ENCODE peak calls at places on chromosomes 16 and 17, in eight cellular contexts. One of them, this sample, is unnamed.

GRCh38 chr17:57553991-57554825 is 190.9 kb downstream of the CCDC182 start:
- DNase-seq in T-cell: no peak
- DNase-seq in HL-60: no peak
- DNase-seq in germinal center: no peak
- DNase-seq in omental fat pad: no peak
- DNase-seq in nephron progenitor cell: peak
- DNase-seq in GM12865: no peak
- DNase-seq in AG09309: no peak
- DNase-seq in this sample: no peak

GRCh38 chr17:58176200-58176599 is 9.4 kb downstream of the OR4D2 start:
- DNase-seq in AG09309: no peak
- DNase-seq in nephron progenitor cell: peak
- DNase-seq in omental fat pad: no peak
- DNase-seq in HL-60: no peak
- DNase-seq in germinal center: no peak
- DNase-seq in T-cell: no peak
- DNase-seq in GM12865: no peak
- DNase-seq in this sample: no peak

GRCh38 chr16:67390816-67391423 is 2.4 kb downstream of the TPPP3 start:
- DNase-seq in T-cell: no peak
- DNase-seq in GM12865: no peak
- DNase-seq in omental fat pad: no peak
- DNase-seq in AG09309: no peak
- DNase-seq in HL-60: no peak
- DNase-seq in germinal center: no peak
- DNase-seq in nephron progenitor cell: no peak
- DNase-seq in this sample: no peak

GRCh38 chr16:87874639-87875472 is 5.5 kb upstream of the SLC7A5 start:
- DNase-seq in HL-60: no peak
- DNase-seq in nephron progenitor cell: no peak
- DNase-seq in AG09309: no peak
- DNase-seq in germinal center: no peak
- DNase-seq in omental fat pad: no peak
- DNase-seq in T-cell: no peak
- DNase-seq in GM12865: peak
- DNase-seq in this sample: no peak

GRCh38 chr17:8158267-8159031 is 4.3 kb downstream of the VAMP2 start:
- DNase-seq in germinal center: peak
- DNase-seq in omental fat pad: peak
- DNase-seq in AG09309: no peak
- DNase-seq in nephron progenitor cell: peak
- DNase-seq in T-cell: peak
- DNase-seq in GM12865: peak
- DNase-seq in HL-60: peak
- DNase-seq in this sample: peak

GRCh38 chr17:6456914-6457687 is 12.8 kb downstream of the PIMREG start:
- DNase-seq in germinal center: no peak
- DNase-seq in T-cell: no peak
- DNase-seq in nephron progenitor cell: no peak
- DNase-seq in HL-60: no peak
- DNase-seq in GM12865: no peak
- DNase-seq in AG09309: no peak
- DNase-seq in omental fat pad: no peak
- DNase-seq in this sample: no peak

GRCh38 chr17:56441331-56441730 is 152.2 kb upstream of the NOG start:
- DNase-seq in AG09309: no peak
- DNase-seq in nephron progenitor cell: no peak
- DNase-seq in germinal center: no peak
- DNase-seq in T-cell: no peak
- DNase-seq in HL-60: no peak
- DNase-seq in GM12865: no peak
- DNase-seq in omental fat pad: no peak
- DNase-seq in this sample: no peak

GRCh38 chr17:45410144-45411091 is 22.3 kb downstream of the ARHGAP27 start:
- DNase-seq in nephron progenitor cell: no peak
- DNase-seq in omental fat pad: no peak
- DNase-seq in GM12865: peak
- DNase-seq in HL-60: peak
- DNase-seq in T-cell: peak
- DNase-seq in AG09309: no peak
- DNase-seq in germinal center: peak
- DNase-seq in this sample: peak

GRCh38 chr17:17724307-17724921 is 43.2 kb downstream of the RAI1 start:
- DNase-seq in HL-60: no peak
- DNase-seq in omental fat pad: no peak
- DNase-seq in AG09309: no peak
- DNase-seq in T-cell: no peak
- DNase-seq in GM12865: peak
- DNase-seq in nephron progenitor cell: no peak
- DNase-seq in germinal center: peak
- DNase-seq in this sample: peak

GRCh38 chr17:147796-148740 is 10.7 kb downstream of the SCGB1C2 start:
- DNase-seq in HL-60: no peak
- DNase-seq in T-cell: no peak
- DNase-seq in GM12865: no peak
- DNase-seq in omental fat pad: no peak
- DNase-seq in germinal center: no peak
- DNase-seq in nephron progenitor cell: no peak
- DNase-seq in AG09309: no peak
- DNase-seq in this sample: no peak

GRCh38 chr16:57996406-57997175 is 3.9 kb downstream of the ZNF319 start:
- DNase-seq in HL-60: no peak
- DNase-seq in AG09309: no peak
- DNase-seq in GM12865: no peak
- DNase-seq in T-cell: no peak
- DNase-seq in germinal center: no peak
- DNase-seq in omental fat pad: no peak
- DNase-seq in nephron progenitor cell: no peak
- DNase-seq in this sample: no peak

GRCh38 chr16:77789085-77789611 is 784 bp downstream of the VAT1L start:
- DNase-seq in AG09309: no peak
- DNase-seq in T-cell: no peak
- DNase-seq in germinal center: no peak
- DNase-seq in nephron progenitor cell: peak
- DNase-seq in HL-60: no peak
- DNase-seq in GM12865: no peak
- DNase-seq in omental fat pad: no peak
- DNase-seq in this sample: no peak

GRCh38 chr17:29039764-29040598 is 3.0 kb upstream of the PIPOX start:
- DNase-seq in AG09309: peak
- DNase-seq in GM12865: no peak
- DNase-seq in omental fat pad: no peak
- DNase-seq in HL-60: no peak
- DNase-seq in nephron progenitor cell: no peak
- DNase-seq in germinal center: no peak
- DNase-seq in T-cell: no peak
- DNase-seq in this sample: no peak

GRCh38 chr17:43526886-43527648 is 19.1 kb downstream of the ETV4 start:
- DNase-seq in GM12865: no peak
- DNase-seq in T-cell: no peak
- DNase-seq in nephron progenitor cell: no peak
- DNase-seq in germinal center: no peak
- DNase-seq in HL-60: no peak
- DNase-seq in AG09309: no peak
- DNase-seq in omental fat pad: no peak
- DNase-seq in this sample: no peak

GRCh38 chr17:48139948-48140347 is 32.4 kb downstream of the SNX11 start:
- DNase-seq in T-cell: no peak
- DNase-seq in nephron progenitor cell: no peak
- DNase-seq in germinal center: no peak
- DNase-seq in GM12865: no peak
- DNase-seq in omental fat pad: no peak
- DNase-seq in HL-60: no peak
- DNase-seq in AG09309: no peak
- DNase-seq in this sample: no peak

GRCh38 chr17:4743898-4744297 is 4.2 kb upstream of the CXCL16 start:
- DNase-seq in AG09309: no peak
- DNase-seq in nephron progenitor cell: no peak
- DNase-seq in omental fat pad: no peak
- DNase-seq in GM12865: no peak
- DNase-seq in germinal center: no peak
- DNase-seq in HL-60: no peak
- DNase-seq in T-cell: no peak
- DNase-seq in this sample: no peak

GRCh38 chr16:49094471-49094870 is 187.2 kb downstream of the CBLN1 start:
- DNase-seq in nephron progenitor cell: no peak
- DNase-seq in GM12865: no peak
- DNase-seq in AG09309: no peak
- DNase-seq in HL-60: no peak
- DNase-seq in T-cell: no peak
- DNase-seq in omental fat pad: no peak
- DNase-seq in germinal center: no peak
- DNase-seq in this sample: no peak

GRCh38 chr17:81153340-81153803 is 11.9 kb upstream of the PVALEF start:
- DNase-seq in nephron progenitor cell: no peak
- DNase-seq in germinal center: peak
- DNase-seq in GM12865: peak
- DNase-seq in T-cell: no peak
- DNase-seq in HL-60: peak
- DNase-seq in omental fat pad: no peak
- DNase-seq in AG09309: no peak
- DNase-seq in this sample: no peak

GRCh38 chr17:19928299-19928698 is 49.3 kb downstream of the AKAP10 start:
- DNase-seq in nephron progenitor cell: no peak
- DNase-seq in HL-60: no peak
- DNase-seq in T-cell: no peak
- DNase-seq in omental fat pad: no peak
- DNase-seq in germinal center: no peak
- DNase-seq in AG09309: peak
- DNase-seq in GM12865: no peak
- DNase-seq in this sample: no peak

GRCh38 chr17:20706752-20707372 is 127.3 kb downstream of the CDRT15L2 start:
- DNase-seq in HL-60: no peak
- DNase-seq in nephron progenitor cell: no peak
- DNase-seq in omental fat pad: no peak
- DNase-seq in AG09309: no peak
- DNase-seq in GM12865: no peak
- DNase-seq in germinal center: no peak
- DNase-seq in T-cell: no peak
- DNase-seq in this sample: no peak

GRCh38 chr17:68310141-68310540 is 18.8 kb downstream of the ARSG start:
- DNase-seq in HL-60: no peak
- DNase-seq in GM12865: no peak
- DNase-seq in germinal center: no peak
- DNase-seq in omental fat pad: no peak
- DNase-seq in nephron progenitor cell: no peak
- DNase-seq in AG09309: no peak
- DNase-seq in T-cell: no peak
- DNase-seq in this sample: no peak

GRCh38 chr17:46003907-46004748 is 5.1 kb downstream of the STH start:
- DNase-seq in HL-60: no peak
- DNase-seq in nephron progenitor cell: no peak
- DNase-seq in GM12865: no peak
- DNase-seq in AG09309: no peak
- DNase-seq in germinal center: no peak
- DNase-seq in T-cell: no peak
- DNase-seq in omental fat pad: no peak
- DNase-seq in this sample: no peak

GRCh38 chr16:89949121-89949742 is 677 bp downstream of the DEF8 start:
- DNase-seq in GM12865: no peak
- DNase-seq in AG09309: no peak
- DNase-seq in germinal center: no peak
- DNase-seq in omental fat pad: no peak
- DNase-seq in nephron progenitor cell: no peak
- DNase-seq in T-cell: no peak
- DNase-seq in HL-60: no peak
- DNase-seq in this sample: no peak

GRCh38 chr16:3520398-3520797 is 19.6 kb downstream of the CLUAP1 start:
- DNase-seq in omental fat pad: no peak
- DNase-seq in germinal center: no peak
- DNase-seq in HL-60: no peak
- DNase-seq in GM12865: no peak
- DNase-seq in T-cell: no peak
- DNase-seq in AG09309: peak
- DNase-seq in nephron progenitor cell: no peak
- DNase-seq in this sample: no peak